ENCODE peak calls at places on chromosome 18, in ten cellular contexts. V is AG04449; E is astrocyte of the spinal cord; H is psoas muscle; D is neural progenitor cell; K is fibroblast of lung; G is CD4-positive, alpha-beta T cell; Z is upper lobe of right lung; Y is Peyer's patch; S is body of pancreas. L is an unnamed sample.

GRCh38 chr18:21702602-21703001 is 2.0 kb downstream of the ABHD3 start:
- DNase-seq in V (no peak), E (no peak), H (no peak), D (no peak), K (no peak), G (no peak), Z (no peak), Y (no peak), S (no peak), L (no peak)

GRCh38 chr18:76491436-76491800 is 3.6 kb downstream of the ZNF516 start:
- DNase-seq in V (no peak), E (peak), H (peak), D (peak), K (peak), G (peak), Z (peak), Y (peak), S (peak), L (peak)

GRCh38 chr18:48991299-48992055 is 40.7 kb upstream of the SMAD7 start:
- DNase-seq in V (no peak), E (no peak), H (no peak), D (no peak), K (no peak), G (no peak), Z (no peak), Y (no peak), S (no peak), L (no peak)

GRCh38 chr18:61949946-61950345 is 57.1 kb upstream of the RNF152 start:
- DNase-seq in V (peak), E (peak), H (no peak), D (no peak), K (peak), G (no peak), Z (no peak), Y (no peak), S (no peak), L (no peak)

GRCh38 chr18:44031063-44031462 is 649.6 kb upstream of the SETBP1 start:
- DNase-seq in V (no peak), E (no peak), H (no peak), D (no peak), K (no peak), G (no peak), Z (no peak), Y (no peak), S (no peak), L (no peak)

GRCh38 chr18:76708036-76708726 is 114.2 kb upstream of the ZNF236 start:
- DNase-seq in V (no peak), E (no peak), H (no peak), D (no peak), K (no peak), G (no peak), Z (no peak), Y (no peak), S (no peak), L (no peak)

GRCh38 chr18:48698707-48699106 is 159.9 kb downstream of the CTIF start:
- DNase-seq in V (no peak), E (no peak), H (no peak), D (no peak), K (no peak), G (no peak), Z (no peak), Y (no peak), S (no peak), L (no peak)

GRCh38 chr18:77201508-77201907 is 48.1 kb upstream of the GALR1 start:
- DNase-seq in V (no peak), E (no peak), H (no peak), D (no peak), K (peak), G (no peak), Z (no peak), Y (no peak), S (no peak), L (no peak)

GRCh38 chr18:74450626-74451025 is 6.5 kb downstream of the DIPK1C start:
- DNase-seq in V (no peak), E (no peak), H (no peak), D (no peak), K (no peak), G (no peak), Z (no peak), Y (no peak), S (no peak), L (no peak)

GRCh38 chr18:13584826-13585225 is 141.5 kb downstream of the FAM210A start:
- DNase-seq in V (no peak), E (no peak), H (no peak), D (no peak), K (no peak), G (no peak), Z (no peak), Y (no peak), S (no peak), L (no peak)

GRCh38 chr18:2983296-2983695 is 29.6 kb downstream of the LPIN2 start:
- DNase-seq in V (no peak), E (no peak), H (no peak), D (no peak), K (no peak), G (no peak), Z (no peak), Y (no peak), S (no peak), L (no peak)

GRCh38 chr18:79926715-79927596 is 24.5 kb downstream of the SLC66A2 start:
- DNase-seq in V (no peak), E (no peak), H (peak), D (peak), K (no peak), G (peak), Z (peak), Y (no peak), S (peak), L (peak)

GRCh38 chr18:79926306-79926705 is 25.1 kb downstream of the SLC66A2 start:
- DNase-seq in V (no peak), E (no peak), H (peak), D (no peak), K (no peak), G (no peak), Z (no peak), Y (no peak), S (peak), L (peak)

GRCh38 chr18:79925656-79925979 is 25.8 kb downstream of the SLC66A2 start:
- DNase-seq in V (no peak), E (no peak), H (peak), D (no peak), K (no peak), G (no peak), Z (no peak), Y (no peak), S (no peak), L (no peak)

GRCh38 chr18:79923896-79924585 is 27.4 kb downstream of the SLC66A2 start:
- DNase-seq in V (no peak), E (no peak), H (peak), D (no peak), K (no peak), G (no peak), Z (peak), Y (no peak), S (peak), L (no peak)

GRCh38 chr18:79924814-79925655 is 26.4 kb downstream of the SLC66A2 start:
- DNase-seq in V (no peak), E (no peak), H (peak), D (no peak), K (no peak), G (peak), Z (peak), Y (no peak), S (peak), L (no peak)
- TF ChIP-seq CTCF in V (no peak), E (no peak), H (peak), D (no peak), K (no peak), G (no peak), Z (no peak), Y (no peak), S (peak), L (no peak)

GRCh38 chr18:58562146-58562998 is 66.5 kb downstream of the ALPK2 start:
- DNase-seq in V (no peak), E (no peak), H (no peak), D (no peak), K (no peak), G (no peak), Z (no peak), Y (no peak), S (no peak), L (no peak)

GRCh38 chr18:58559427-58560186 is 69.3 kb downstream of the ALPK2 start:
- DNase-seq in V (no peak), E (peak), H (no peak), D (no peak), K (peak), G (no peak), Z (no peak), Y (no peak), S (no peak), L (no peak)

GRCh38 chr18:58565021-58565420 is 63.9 kb downstream of the ALPK2 start:
- DNase-seq in V (no peak), E (no peak), H (no peak), D (no peak), K (no peak), G (no peak), Z (no peak), Y (peak), S (peak), L (no peak)

GRCh38 chr18:58567453-58568196 is 61.3 kb downstream of the ALPK2 start:
- DNase-seq in V (peak), E (peak), H (no peak), D (no peak), K (peak), G (no peak), Z (no peak), Y (no peak), S (peak), L (no peak)

DNA sequence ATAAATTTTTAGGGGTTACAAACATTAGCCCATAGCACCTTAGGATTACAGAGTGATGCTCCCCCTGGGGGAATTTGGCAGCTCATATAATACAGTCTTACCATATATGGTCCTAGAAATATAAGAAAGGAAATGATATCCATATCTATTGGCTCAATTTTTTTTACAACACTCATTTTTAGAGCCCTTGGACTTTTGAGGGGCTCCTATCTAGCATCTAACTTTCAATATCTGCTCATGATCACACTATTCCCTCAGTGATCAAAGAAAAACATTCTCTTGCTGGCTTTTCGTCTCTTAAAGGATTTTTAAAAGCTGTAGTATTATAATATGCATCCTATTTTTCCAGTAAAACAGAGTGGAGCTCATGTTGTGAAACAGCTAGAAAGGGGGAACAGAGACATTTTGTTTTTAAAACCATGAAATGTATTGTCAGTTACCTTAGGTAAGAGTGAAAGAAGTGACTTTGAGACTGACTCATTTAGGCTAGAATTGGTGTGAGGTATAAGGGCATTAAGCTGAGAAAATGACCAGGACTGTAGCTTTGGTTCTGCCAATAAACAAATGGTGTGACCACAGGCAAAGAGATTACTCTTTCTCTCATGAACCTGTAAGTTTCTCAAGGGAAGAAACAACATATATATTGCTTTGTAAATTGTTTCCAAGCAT is 65.8 kb downstream of the ALPK2 start:
- DNase-seq in V (no peak), E (no peak), H (no peak), D (no peak), K (no peak), G (no peak), Z (no peak), Y (no peak), S (no peak), L (no peak)
- TF ChIP-seq CTCF in V (no peak), E (no peak), H (no peak), D (no peak), K (no peak), G (no peak), Z (no peak), Y (no peak), S (no peak), L (no peak)

DNA sequence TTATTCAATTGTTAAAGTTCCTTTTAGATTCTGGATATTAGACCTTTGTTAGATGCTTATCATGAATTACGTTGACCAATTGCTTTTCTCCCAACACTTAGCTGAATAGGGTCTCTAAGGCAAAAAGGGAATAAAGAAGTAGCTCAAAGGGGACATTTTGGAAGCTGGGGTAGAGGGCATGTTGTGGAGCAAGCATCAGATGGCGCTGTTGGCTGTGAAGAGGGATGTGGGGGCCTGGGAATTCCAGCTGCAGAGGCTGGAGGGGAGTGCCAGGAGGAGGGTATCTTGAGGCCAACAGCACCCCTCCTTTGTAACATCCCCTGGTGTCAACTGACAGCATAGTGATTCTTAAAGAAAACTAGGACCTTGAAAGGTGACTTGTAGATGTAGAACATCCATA is 198.2 kb downstream of the ADCYAP1 start:
- DNase-seq in V (no peak), E (no peak), H (no peak), D (no peak), K (no peak), G (no peak), Z (no peak), Y (no peak), S (no peak), L (no peak)
- TF ChIP-seq CTCF in V (no peak), E (no peak), H (no peak), D (peak), K (no peak), G (no peak), Z (no peak), Y (no peak), S (no peak), L (no peak)

GRCh38 chr18:37277753-37278152 is 287.8 kb downstream of the CELF4 start:
- DNase-seq in V (no peak), E (no peak), H (no peak), D (no peak), K (no peak), G (no peak), Z (no peak), Y (no peak), S (no peak), L (no peak)

GRCh38 chr18:37284260-37284659 is 281.3 kb downstream of the CELF4 start:
- DNase-seq in V (no peak), E (no peak), H (no peak), D (no peak), K (no peak), G (no peak), Z (no peak), Y (no peak), S (no peak), L (no peak)

GRCh38 chr18:37280701-37281100 is 284.9 kb downstream of the CELF4 start:
- DNase-seq in V (no peak), E (no peak), H (no peak), D (no peak), K (no peak), G (no peak), Z (no peak), Y (no peak), S (no peak), L (no peak)

GRCh38 chr18:37286801-37287200 is 278.8 kb downstream of the CELF4 start:
- DNase-seq in V (no peak), E (no peak), H (no peak), D (no peak), K (no peak), G (no peak), Z (no peak), Y (no peak), S (no peak), L (no peak)

DNA sequence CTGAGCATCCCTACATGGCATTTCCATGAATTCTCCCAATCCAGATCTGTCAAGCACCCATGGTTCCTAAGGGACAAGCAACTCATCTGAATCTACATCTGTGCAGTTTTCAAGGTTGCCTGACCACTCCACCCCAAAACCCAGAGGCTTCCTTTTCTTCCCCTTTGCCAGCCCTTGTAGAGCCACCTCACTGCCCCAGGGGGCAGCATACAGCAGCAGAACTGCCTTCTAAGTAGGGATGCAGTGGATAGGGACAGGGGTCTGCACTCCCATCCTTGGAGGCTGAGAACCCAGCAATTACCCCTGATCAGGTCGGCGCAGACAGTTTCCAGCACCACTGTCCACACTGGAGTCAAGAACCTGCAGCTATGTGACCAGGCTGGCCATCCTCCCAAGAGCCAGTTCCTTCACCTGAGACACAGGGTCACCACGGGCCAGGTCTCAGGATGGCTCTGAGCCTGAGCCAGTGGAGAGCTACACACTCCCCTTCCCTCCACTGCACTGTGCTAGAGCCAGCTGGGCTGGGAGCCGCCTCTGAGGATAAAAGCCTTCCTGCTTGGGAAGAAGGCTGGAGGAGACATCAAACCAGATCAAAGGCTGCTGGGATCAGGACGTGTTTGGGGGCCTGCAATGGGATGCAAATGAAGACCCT is 283.1 kb downstream of the CELF4 start:
- DNase-seq in V (no peak), E (no peak), H (no peak), D (peak), K (no peak), G (no peak), Z (no peak), Y (no peak), S (no peak), L (no peak)
- TF ChIP-seq CTCF in V (peak), E (peak), H (peak), D (peak), K (peak), G (no peak), Z (peak), Y (no peak), S (peak), L (no peak)

L was measured in activated B cell treated with CpG ODN at 0.5 μM for 24 hours.